ENCODE peak calls at places on chromosomes 13 and 19, in seven cellular contexts. Z is SK-N-DZ; R is CD4-positive, alpha-beta memory T cell; U is BE2C; F is activated T-cell treated with anti-CD3 and anti-CD28 coated beads, Interleukin-2, amount 50 U/mL, for 72 hours; C is activated T-helper 1 cell treated with anti-CD3 and anti-CD28 coated beads, Interleukin-2, amount 50 U/mL, for 16 hours; E is IMR-90. A is an unnamed sample.

GRCh38 chr13:99652141-99652540 is 150.9 kb downstream of the TM9SF2 start:
- DNase-seq in Z (no peak), R (no peak), U (no peak), F (no peak), C (no peak), E (no peak), A (no peak)

GRCh38 chr19:58372311-58373133 is 8.3 kb downstream of the ZNF837 start:
- DNase-seq in Z (no peak), R (no peak), U (no peak), F (no peak), C (no peak), E (no peak), A (no peak)

GRCh38 chr13:110306960-110307696 is at the start of the genes COL4A1 and COL4A2:
- DNase-seq in Z (peak), R (no peak), U (no peak), F (no peak), C (no peak), E (peak), A (peak)

GRCh38 chr13:20241593-20241992 is 9.5 kb upstream of the GJB6 start:
- DNase-seq in Z (no peak), R (no peak), U (no peak), F (no peak), C (no peak), E (no peak), A (no peak)

GRCh38 chr13:42041684-42042035 is 6.8 kb upstream of the DGKH start:
- DNase-seq in Z (peak), R (no peak), U (peak), F (no peak), C (no peak), E (peak), A (no peak)

GRCh38 chr13:33341861-33342452 is 56.4 kb upstream of the STARD13 start:
- DNase-seq in Z (no peak), R (no peak), U (no peak), F (no peak), C (no peak), E (no peak), A (no peak)

GRCh38 chr19:47309608-47310007 is at the start of gene C5AR1:
- DNase-seq in Z (no peak), R (no peak), U (no peak), F (no peak), C (no peak), E (no peak), A (no peak)

GRCh38 chr19:47003611-47003935 is 16.1 kb upstream of the NPAS1 start:
- DNase-seq in Z (no peak), R (no peak), U (no peak), F (no peak), C (no peak), E (peak), A (no peak)

GRCh38 chr13:110109140-110109783 is 197.7 kb downstream of the COL4A1 start:
- DNase-seq in Z (no peak), R (no peak), U (no peak), F (no peak), C (no peak), E (no peak), A (no peak)

GRCh38 chr13:109401307-109401706 is 385.1 kb downstream of the IRS2 start:
- DNase-seq in Z (peak), R (no peak), U (peak), F (no peak), C (no peak), E (no peak), A (no peak)

GRCh38 chr19:7900931-7901330 is 2.7 kb upstream of the MAP2K7 start:
- DNase-seq in Z (no peak), R (no peak), U (no peak), F (no peak), C (no peak), E (no peak), A (no peak)

GRCh38 chr19:44799627-44800257 is 9.2 kb upstream of the BCAM start:
- DNase-seq in Z (no peak), R (no peak), U (no peak), F (no peak), C (no peak), E (no peak), A (no peak)

GRCh38 chr19:369256-369655 is 24.7 kb upstream of the MIER2 start:
- DNase-seq in Z (no peak), R (no peak), U (no peak), F (no peak), C (no peak), E (no peak), A (no peak)

GRCh38 chr13:60627071-60627686 is 230.2 kb downstream of the TDRD3 start:
- DNase-seq in Z (peak), R (no peak), U (peak), F (peak), C (no peak), E (peak), A (peak)

GRCh38 chr13:65921933-65922332 is 1308.2 kb downstream of the PCDH9 start:
- DNase-seq in Z (no peak), R (no peak), U (no peak), F (no peak), C (no peak), E (no peak), A (no peak)

GRCh38 chr13:46720189-46720588 is 76.8 kb downstream of the ESD start:
- DNase-seq in Z (no peak), R (no peak), U (no peak), F (no peak), C (no peak), E (no peak), A (no peak)

GRCh38 chr19:53927745-53928144 is 18.7 kb downstream of the CACNG7 start:
- DNase-seq in Z (no peak), R (peak), U (no peak), F (peak), C (no peak), E (peak), A (no peak)

GRCh38 chr13:69761581-69761980 is 346.0 kb upstream of the ATXN8OS start:
- DNase-seq in Z (no peak), R (no peak), U (no peak), F (no peak), C (no peak), E (no peak), A (no peak)

GRCh38 chr19:44025217-44025936 is at the start of gene ZNF222:
- DNase-seq in Z (peak), R (peak), U (peak), F (peak), C (peak), E (peak), A (peak)

GRCh38 chr19:6087074-6087506 is 23.2 kb downstream of the RFX2 start:
- DNase-seq in Z (no peak), R (no peak), U (peak), F (peak), C (no peak), E (no peak), A (no peak)

GRCh38 chr13:53405616-53406015 is 377.0 kb downstream of the OLFM4 start:
- DNase-seq in Z (peak), R (no peak), U (no peak), F (no peak), C (no peak), E (no peak), A (no peak)

GRCh38 chr13:113562085-113562749 is 22.3 kb upstream of the TFDP1 start:
- DNase-seq in Z (peak), R (peak), U (peak), F (peak), C (no peak), E (peak), A (no peak)

GRCh38 chr13:75908137-75908536 is 272.0 kb downstream of the LMO7 start:
- DNase-seq in Z (no peak), R (no peak), U (no peak), F (no peak), C (no peak), E (no peak), A (no peak)

GRCh38 chr19:19488875-19489690 is 26.3 kb downstream of the TSSK6 start:
- DNase-seq in Z (peak), R (peak), U (peak), F (peak), C (peak), E (peak), A (peak)

GRCh38 chr19:1097810-1098176 is 2.6 kb upstream of the POLR2E start:
- DNase-seq in Z (no peak), R (no peak), U (no peak), F (no peak), C (no peak), E (no peak), A (no peak)

A was measured in hypothalamus.